ENCODE peak calls at places on chromosomes 5 and 9, in five cellular contexts. One of them, this sample, is unnamed.

GRCh38 chr5:147398860-147399259 is 111.0 kb downstream of the DPYSL3 start:
- DNase-seq in choroid plexus epithelial cell: no peak
- DNase-seq in MG63: no peak
- DNase-seq in Right ventricle myocardium superior: no peak
- DNase-seq in MCF 10A: no peak
- DNase-seq in this sample: no peak

GRCh38 chr5:169740435-169740834 is 103.4 kb downstream of the DOCK2 start:
- DNase-seq in choroid plexus epithelial cell: no peak
- DNase-seq in MG63: no peak
- DNase-seq in Right ventricle myocardium superior: no peak
- DNase-seq in MCF 10A: no peak
- DNase-seq in this sample: no peak

GRCh38 chr9:19431361-19432171 is 22.8 kb downstream of the ACER2 start:
- DNase-seq in choroid plexus epithelial cell: no peak
- DNase-seq in MG63: no peak
- DNase-seq in Right ventricle myocardium superior: peak; percentile 83
- DNase-seq in MCF 10A: no peak
- DNase-seq in this sample: no peak

GRCh38 chr5:178765753-178766300 is 35.4 kb upstream of the ZNF354A start:
- DNase-seq in choroid plexus epithelial cell: no peak
- DNase-seq in MG63: no peak
- DNase-seq in Right ventricle myocardium superior: no peak
- DNase-seq in MCF 10A: peak; percentile 21
- DNase-seq in this sample: no peak

GRCh38 chr9:87071473-87071872 is 124.2 kb upstream of the GAS1 start:
- DNase-seq in choroid plexus epithelial cell: no peak
- DNase-seq in MG63: no peak
- DNase-seq in Right ventricle myocardium superior: no peak
- DNase-seq in MCF 10A: peak; percentile 87
- DNase-seq in this sample: no peak

GRCh38 chr5:173324115-173325001 is 3.9 kb downstream of the STC2 start:
- DNase-seq in choroid plexus epithelial cell: peak; percentile 55
- DNase-seq in MG63: peak; percentile 98
- DNase-seq in Right ventricle myocardium superior: peak; percentile 95
- DNase-seq in MCF 10A: no peak
- DNase-seq in this sample: no peak

GRCh38 chr9:136763649-136764035 is 676 bp downstream of the LCN15 start:
- DNase-seq in choroid plexus epithelial cell: no peak
- DNase-seq in MG63: no peak
- DNase-seq in Right ventricle myocardium superior: no peak
- DNase-seq in MCF 10A: no peak
- DNase-seq in this sample: no peak

GRCh38 chr5:81187885-81188284 is 45.2 kb upstream of the CKMT2 start:
- DNase-seq in choroid plexus epithelial cell: no peak
- DNase-seq in MG63: no peak
- DNase-seq in Right ventricle myocardium superior: peak; percentile 77
- DNase-seq in MCF 10A: no peak
- DNase-seq in this sample: no peak

GRCh38 chr5:145365464-145365863 is 469.7 kb downstream of the PRELID2 start:
- DNase-seq in choroid plexus epithelial cell: no peak
- DNase-seq in MG63: no peak
- DNase-seq in Right ventricle myocardium superior: no peak
- DNase-seq in MCF 10A: no peak
- DNase-seq in this sample: no peak

GRCh38 chr5:54363669-54364068 is 53.3 kb upstream of the ARL15 start:
- DNase-seq in choroid plexus epithelial cell: no peak
- DNase-seq in MG63: no peak
- DNase-seq in Right ventricle myocardium superior: no peak
- DNase-seq in MCF 10A: no peak
- DNase-seq in this sample: no peak

GRCh38 chr9:135053133-135053532 is 34.3 kb upstream of the OLFM1 start:
- DNase-seq in choroid plexus epithelial cell: no peak
- DNase-seq in MG63: no peak
- DNase-seq in Right ventricle myocardium superior: no peak
- DNase-seq in MCF 10A: no peak
- DNase-seq in this sample: no peak

GRCh38 chr5:172540099-172540870 is 86.0 kb upstream of the SH3PXD2B start:
- DNase-seq in choroid plexus epithelial cell: no peak
- DNase-seq in MG63: no peak
- DNase-seq in Right ventricle myocardium superior: no peak
- DNase-seq in MCF 10A: no peak
- DNase-seq in this sample: no peak

GRCh38 chr5:9507974-9508373 is 37.9 kb downstream of the SEMA5A start:
- DNase-seq in choroid plexus epithelial cell: peak; percentile 90
- DNase-seq in MG63: no peak
- DNase-seq in Right ventricle myocardium superior: no peak
- DNase-seq in MCF 10A: no peak
- DNase-seq in this sample: no peak

GRCh38 chr5:159826351-159827222 is 89.7 kb upstream of the ADRA1B start:
- DNase-seq in choroid plexus epithelial cell: peak; percentile 83
- DNase-seq in MG63: peak; percentile 98
- DNase-seq in Right ventricle myocardium superior: no peak
- DNase-seq in MCF 10A: peak; percentile 98
- DNase-seq in this sample: no peak

GRCh38 chr5:150513375-150514309 is 5.7 kb downstream of the NDST1 start:
- DNase-seq in choroid plexus epithelial cell: no peak
- DNase-seq in MG63: peak; percentile 39
- DNase-seq in Right ventricle myocardium superior: no peak
- DNase-seq in MCF 10A: no peak
- DNase-seq in this sample: no peak

GRCh38 chr5:118578093-118578492 is 410.3 kb downstream of the DTWD2 start:
- DNase-seq in choroid plexus epithelial cell: no peak
- DNase-seq in MG63: no peak
- DNase-seq in Right ventricle myocardium superior: no peak
- DNase-seq in MCF 10A: no peak
- DNase-seq in this sample: no peak

GRCh38 chr5:395156-395920 is 47.6 kb upstream of the EXOC3 start:
- DNase-seq in choroid plexus epithelial cell: peak; percentile 42
- DNase-seq in MG63: peak; percentile 52
- DNase-seq in Right ventricle myocardium superior: peak; percentile 40
- DNase-seq in MCF 10A: no peak
- DNase-seq in this sample: no peak

GRCh38 chr5:172150514-172151425 is 37.3 kb downstream of the STK10 start:
- DNase-seq in choroid plexus epithelial cell: peak; percentile 22
- DNase-seq in MG63: no peak
- DNase-seq in Right ventricle myocardium superior: peak; percentile 84
- DNase-seq in MCF 10A: no peak
- DNase-seq in this sample: no peak

GRCh38 chr9:133526721-133527321 is 2.1 kb upstream of the MYMK start:
- DNase-seq in choroid plexus epithelial cell: peak; percentile 45
- DNase-seq in MG63: peak; percentile 44
- DNase-seq in Right ventricle myocardium superior: no peak
- DNase-seq in MCF 10A: no peak
- DNase-seq in this sample: no peak

GRCh38 chr9:133167769-133168168 is 4.1 kb upstream of the GBGT1 start:
- DNase-seq in choroid plexus epithelial cell: no peak
- DNase-seq in MG63: no peak
- DNase-seq in Right ventricle myocardium superior: peak; percentile 22
- DNase-seq in MCF 10A: no peak
- DNase-seq in this sample: no peak

GRCh38 chr5:157328277-157328912 is 62.5 kb downstream of the CYFIP2 start:
- DNase-seq in choroid plexus epithelial cell: peak; percentile 91
- DNase-seq in MG63: peak; percentile 74
- DNase-seq in Right ventricle myocardium superior: peak; percentile 68
- DNase-seq in MCF 10A: peak; percentile 90
- DNase-seq in this sample: no peak

GRCh38 chr5:168600409-168600808 is 21.2 kb upstream of the PANK3 start:
- DNase-seq in choroid plexus epithelial cell: no peak
- DNase-seq in MG63: no peak
- DNase-seq in Right ventricle myocardium superior: no peak
- DNase-seq in MCF 10A: no peak
- DNase-seq in this sample: no peak

GRCh38 chr9:69964446-69964845 is 79.2 kb upstream of the MAMDC2 start:
- DNase-seq in choroid plexus epithelial cell: no peak
- DNase-seq in MG63: no peak
- DNase-seq in Right ventricle myocardium superior: no peak
- DNase-seq in MCF 10A: no peak
- DNase-seq in this sample: no peak

GRCh38 chr9:16271967-16272366 is 598.5 kb downstream of the BNC2 start:
- DNase-seq in choroid plexus epithelial cell: no peak
- DNase-seq in MG63: no peak
- DNase-seq in Right ventricle myocardium superior: no peak
- DNase-seq in MCF 10A: no peak
- DNase-seq in this sample: no peak

GRCh38 chr5:86129009-86129408 is 488.7 kb upstream of the COX7C start:
- DNase-seq in choroid plexus epithelial cell: no peak
- DNase-seq in MG63: no peak
- DNase-seq in Right ventricle myocardium superior: no peak
- DNase-seq in MCF 10A: no peak
- DNase-seq in this sample: no peak

GRCh38 chr9:137129089-137129455 is 9.9 kb upstream of the GRIN1 start:
- DNase-seq in choroid plexus epithelial cell: peak; percentile 25
- DNase-seq in MG63: peak; percentile 32
- DNase-seq in Right ventricle myocardium superior: peak; percentile 44
- DNase-seq in MCF 10A: peak; percentile 29
- DNase-seq in this sample: no peak

GRCh38 chr9:34884732-34885131 is 73.4 kb upstream of the PHF24 start:
- DNase-seq in choroid plexus epithelial cell: no peak
- DNase-seq in MG63: no peak
- DNase-seq in Right ventricle myocardium superior: no peak
- DNase-seq in MCF 10A: no peak
- DNase-seq in this sample: no peak

GRCh38 chr5:57456531-57457135 is 26.0 kb downstream of the ACTBL2 start:
- DNase-seq in choroid plexus epithelial cell: no peak
- DNase-seq in MG63: no peak
- DNase-seq in Right ventricle myocardium superior: no peak
- DNase-seq in MCF 10A: no peak
- DNase-seq in this sample: no peak

GRCh38 chr9:90307177-90307833 is 335.3 kb downstream of the DIRAS2 start:
- DNase-seq in choroid plexus epithelial cell: peak; percentile 14
- DNase-seq in MG63: no peak
- DNase-seq in Right ventricle myocardium superior: no peak
- DNase-seq in MCF 10A: no peak
- DNase-seq in this sample: no peak

GRCh38 chr9:98081477-98082219 is 25.1 kb downstream of the NANS start:
- DNase-seq in choroid plexus epithelial cell: peak; percentile 27
- DNase-seq in MG63: peak; percentile 65
- DNase-seq in Right ventricle myocardium superior: no peak
- DNase-seq in MCF 10A: peak; percentile 87
- DNase-seq in this sample: no peak

GRCh38 chr9:77063645-77064285 is 44.3 kb downstream of the FOXB2 start:
- DNase-seq in choroid plexus epithelial cell: peak; percentile 73
- DNase-seq in MG63: peak; percentile 74
- DNase-seq in Right ventricle myocardium superior: no peak
- DNase-seq in MCF 10A: peak; percentile 80
- DNase-seq in this sample: peak; percentile 30